ENCODE peak calls at places on chromosomes 12 and 14, in ten cellular contexts. D is A549; F is activated naive CD4-positive, alpha-beta T cell; E is neural progenitor cell; O is transverse colon; P is NCI-H774; W is stimulated activated CD4-positive, alpha-beta T cell treated with anti-CD3 and anti-CD28 coated beads, Interleukin-4, amount 100 ng/mL, for 48 hours; I is right cardiac atrium; N is MM.1S; Q is HS-27A. C is an unnamed sample.

GRCh38 chr12:47088021-47088944 is 8.5 kb upstream of the AMIGO2 start:
- DNase-seq in D (no peak), F (no peak), E (no peak), O (no peak), P (peak; percentile 97), W (no peak), I (no peak), N (no peak), Q (no peak), C (no peak)

GRCh38 chr12:1576410-1577240 is 17.8 kb downstream of the FBXL14 start:
- DNase-seq in D (no peak), F (no peak), E (no peak), O (no peak), P (no peak), W (no peak), I (peak; percentile 58), N (no peak), Q (no peak), C (no peak)

GRCh38 chr12:2877959-2878732 is 1.1 kb downstream of the RHNO1 start:
- DNase-seq in D (no peak), F (no peak), E (peak; percentile 78), O (no peak), P (peak; percentile 77), W (no peak), I (no peak), N (no peak), Q (no peak), C (peak; percentile 68)

GRCh38 chr14:74843653-74844052 is 32.3 kb downstream of the PROX2 start:
- DNase-seq in D (no peak), F (no peak), E (no peak), O (no peak), P (no peak), W (no peak), I (no peak), N (no peak), Q (no peak), C (no peak)

GRCh38 chr14:76497550-76498484 is 121.9 kb downstream of the ESRRB start:
- DNase-seq in D (no peak), F (no peak), E (peak; percentile 42), O (no peak), P (no peak), W (no peak), I (no peak), N (no peak), Q (no peak), C (no peak)

GRCh38 chr12:47071241-47071852 is 8.1 kb upstream of the PCED1B start:
- DNase-seq in D (no peak), F (no peak), E (peak; percentile 76), O (no peak), P (peak; percentile 29), W (no peak), I (no peak), N (peak; percentile 29), Q (no peak), C (no peak)

GRCh38 chr12:112443916-112444315 is 25.2 kb downstream of the PTPN11 start:
- DNase-seq in D (no peak), F (no peak), E (peak; percentile 6), O (no peak), P (no peak), W (no peak), I (no peak), N (no peak), Q (no peak), C (no peak)

GRCh38 chr12:11953523-11953922 is 117.2 kb upstream of the BCL2L14 start:
- DNase-seq in D (no peak), F (no peak), E (no peak), O (no peak), P (peak; percentile 35), W (no peak), I (no peak), N (no peak), Q (no peak), C (no peak)

GRCh38 chr14:84988391-84988790 is 541.6 kb upstream of the FLRT2 start:
- DNase-seq in D (no peak), F (no peak), E (no peak), O (no peak), P (no peak), W (no peak), I (no peak), N (no peak), Q (no peak), C (no peak)

GRCh38 chr12:28457785-28458184 is 267.5 kb downstream of the CCDC91 start:
- DNase-seq in D (no peak), F (no peak), E (no peak), O (no peak), P (no peak), W (no peak), I (no peak), N (peak; percentile 12), Q (no peak), C (no peak)

GRCh38 chr12:110075880-110076279 is 27.6 kb upstream of the C12orf76 start:
- DNase-seq in D (no peak), F (no peak), E (no peak), O (no peak), P (no peak), W (no peak), I (no peak), N (no peak), Q (no peak), C (no peak)

GRCh38 chr14:106586098-106586704 is 1059.8 kb downstream of the TMEM121 start:
- DNase-seq in D (no peak), F (peak; percentile 26), E (no peak), O (peak; percentile 58), P (peak; percentile 71), W (peak; percentile 53), I (no peak), N (peak; percentile 40), Q (no peak), C (no peak)

GRCh38 chr14:33016611-33017010 is 77.9 kb downstream of the NPAS3 start:
- DNase-seq in D (no peak), F (no peak), E (no peak), O (no peak), P (no peak), W (no peak), I (no peak), N (no peak), Q (no peak), C (no peak)

GRCh38 chr14:95895720-95896119 is 19.1 kb downstream of the TUNAR start:
- DNase-seq in D (peak; percentile 64), F (no peak), E (peak; percentile 63), O (no peak), P (no peak), W (no peak), I (no peak), N (peak; percentile 46), Q (no peak), C (no peak)

GRCh38 chr14:71714225-71714624 is 218.0 kb upstream of the RGS6 start:
- DNase-seq in D (no peak), F (no peak), E (no peak), O (no peak), P (no peak), W (no peak), I (no peak), N (no peak), Q (peak; percentile 69), C (peak; percentile 87)

GRCh38 chr12:95548539-95549391 is 2.5 kb downstream of the USP44 start:
- DNase-seq in D (peak; percentile 51), F (peak; percentile 59), E (peak; percentile 91), O (peak; percentile 56), P (no peak), W (peak; percentile 58), I (peak; percentile 33), N (no peak), Q (no peak), C (no peak)

GRCh38 chr14:83765200-83765599 is 1764.7 kb upstream of the FLRT2 start:
- DNase-seq in D (no peak), F (no peak), E (peak; percentile 58), O (no peak), P (no peak), W (no peak), I (no peak), N (no peak), Q (no peak), C (no peak)

GRCh38 chr12:124779161-124780141 is 84.2 kb downstream of the SCARB1 start:
- DNase-seq in D (no peak), F (no peak), E (no peak), O (no peak), P (no peak), W (no peak), I (peak; percentile 33), N (no peak), Q (no peak), C (no peak)

GRCh38 chr12:3491938-3492867 is 1.2 kb downstream of the PRMT8 start:
- DNase-seq in D (peak; percentile 33), F (no peak), E (peak; percentile 95), O (peak; percentile 19), P (peak; percentile 42), W (peak; percentile 27), I (peak; percentile 62), N (peak; percentile 42), Q (no peak), C (peak; percentile 7)

GRCh38 chr14:52018252-52018651 is 28.9 kb downstream of the RTRAF start:
- DNase-seq in D (no peak), F (no peak), E (no peak), O (peak; percentile 73), P (no peak), W (no peak), I (no peak), N (no peak), Q (no peak), C (no peak)

C was measured in retinal pigment epithelial cell.